ENCODE peak calls at places on chromosomes 13 and 19, in seven cellular contexts. U is NCI-H510A; Z is CD8-positive, alpha-beta memory T cell; S is activated CD8-positive, alpha-beta memory T cell treated with anti-CD3 and anti-CD28 coated beads for 4 hours; X is occipital lobe; K is GM23248; Y is nephron progenitor cell. N is an unnamed sample.

GRCh38 chr19:50432658-50433057 is at the start of gene MYBPC2:
- DNase-seq in Y (no peak), S (no peak), U (no peak), Z (no peak), X (no peak), K (no peak), N (no peak)

GRCh38 chr13:37446503-37446902 is 152.1 kb downstream of the POSTN start:
- DNase-seq in Z (no peak), Y (no peak), K (peak), U (no peak), S (no peak), X (no peak), N (no peak)

GRCh38 chr19:2077833-2078619 is 18.1 kb downstream of the MOB3A start:
- DNase-seq in Z (no peak), U (no peak), K (no peak), S (no peak), Y (no peak), X (no peak), N (no peak)

GRCh38 chr19:38644719-38645118 is 2.7 kb upstream of the ACTN4 start:
- DNase-seq in X (no peak), S (no peak), U (no peak), Y (no peak), Z (no peak), K (no peak), N (no peak)

GRCh38 chr13:40940841-40941240 is 78.3 kb downstream of the ELF1 start:
- DNase-seq in X (no peak), U (no peak), Z (no peak), K (no peak), S (no peak), Y (no peak), N (no peak)

GRCh38 chr19:45812297-45812696 is 2.8 kb downstream of the RSPH6A start:
- DNase-seq in S (no peak), Z (no peak), K (no peak), U (no peak), X (no peak), Y (no peak), N (no peak)

GRCh38 chr19:45995715-45996385 is 583 bp downstream of the CCDC61 start:
- DNase-seq in Z (peak), S (no peak), Y (no peak), K (peak), U (no peak), X (no peak), N (no peak)

GRCh38 chr19:38251564-38252051 is 4.6 kb downstream of the PPP1R14A start:
- DNase-seq in Y (no peak), Z (no peak), K (peak), S (no peak), U (no peak), X (no peak), N (no peak)

GRCh38 chr13:64154514-64154913 is 2738.9 kb upstream of the PCDH20 start:
- DNase-seq in U (no peak), Y (no peak), K (no peak), S (no peak), Z (no peak), X (no peak), N (no peak)

GRCh38 chr13:110106726-110107125 is 200.2 kb downstream of the COL4A1 start:
- DNase-seq in Z (no peak), U (no peak), X (no peak), Y (no peak), S (no peak), K (peak), N (no peak)

GRCh38 chr19:34960103-34960805 is 3.8 kb downstream of the ZNF792 start:
- DNase-seq in U (no peak), X (no peak), Z (no peak), Y (no peak), S (no peak), K (peak), N (no peak)

N was measured in NCI-H187.